ENCODE peak calls at places on chromosome 4, in five cellular contexts. One of them, this sample, is unnamed.

GRCh38 chr4:152780267-152780811 is 585 bp downstream of the ARFIP1 start:
- DNase-seq in lower leg skin: peak
- DNase-seq in testis: peak
- DNase-seq in GM12891: no peak
- DNase-seq in IMR-90: peak
- DNase-seq in this sample: peak

GRCh38 chr4:40475609-40476008 is 140.5 kb downstream of the CHRNA9 start:
- DNase-seq in lower leg skin: no peak
- DNase-seq in testis: no peak
- DNase-seq in GM12891: no peak
- DNase-seq in IMR-90: no peak
- DNase-seq in this sample: no peak

GRCh38 chr4:103204114-103204513 is 6.0 kb upstream of the CENPE start:
- DNase-seq in lower leg skin: no peak
- DNase-seq in testis: no peak
- DNase-seq in GM12891: no peak
- DNase-seq in IMR-90: no peak
- DNase-seq in this sample: no peak

GRCh38 chr4:142406917-142407501 is 439.1 kb downstream of the INPP4B start:
- DNase-seq in lower leg skin: no peak
- DNase-seq in testis: no peak
- DNase-seq in GM12891: no peak
- DNase-seq in IMR-90: no peak
- DNase-seq in this sample: no peak

GRCh38 chr4:38782452-38783108 is at the start of gene TLR10:
- DNase-seq in lower leg skin: peak
- DNase-seq in testis: peak
- DNase-seq in GM12891: no peak
- DNase-seq in IMR-90: peak
- DNase-seq in this sample: no peak

GRCh38 chr4:8685831-8686230 is 93.3 kb downstream of the CPZ start:
- DNase-seq in lower leg skin: no peak
- DNase-seq in testis: no peak
- DNase-seq in GM12891: no peak
- DNase-seq in IMR-90: no peak
- DNase-seq in this sample: no peak

GRCh38 chr4:139208404-139208945 is 31.5 kb upstream of the ELF2 start:
- DNase-seq in lower leg skin: peak
- DNase-seq in testis: no peak
- DNase-seq in GM12891: no peak
- DNase-seq in IMR-90: peak
- DNase-seq in this sample: no peak

GRCh38 chr4:37780444-37781133 is 45.9 kb upstream of the PGM2 start:
- DNase-seq in lower leg skin: no peak
- DNase-seq in testis: no peak
- DNase-seq in GM12891: no peak
- DNase-seq in IMR-90: no peak
- DNase-seq in this sample: no peak

GRCh38 chr4:5812506-5813229 is 80.2 kb downstream of the CRMP1 start:
- DNase-seq in lower leg skin: no peak
- DNase-seq in testis: peak
- DNase-seq in GM12891: peak
- DNase-seq in IMR-90: peak
- DNase-seq in this sample: peak

GRCh38 chr4:87060957-87061356 is 126.1 kb downstream of the AFF1 start:
- DNase-seq in lower leg skin: no peak
- DNase-seq in testis: no peak
- DNase-seq in GM12891: no peak
- DNase-seq in IMR-90: peak
- DNase-seq in this sample: peak

GRCh38 chr4:101774807-101775206 is 15.7 kb upstream of the BANK1 start:
- DNase-seq in lower leg skin: no peak
- DNase-seq in testis: no peak
- DNase-seq in GM12891: no peak
- DNase-seq in IMR-90: peak
- DNase-seq in this sample: no peak

GRCh38 chr4:111070390-111070789 is 447.5 kb upstream of the PITX2 start:
- DNase-seq in lower leg skin: no peak
- DNase-seq in testis: no peak
- DNase-seq in GM12891: no peak
- DNase-seq in IMR-90: no peak
- DNase-seq in this sample: no peak

GRCh38 chr4:101287332-101287731 is 60.0 kb downstream of the PPP3CA start:
- DNase-seq in lower leg skin: no peak
- DNase-seq in testis: no peak
- DNase-seq in GM12891: no peak
- DNase-seq in IMR-90: no peak
- DNase-seq in this sample: no peak

GRCh38 chr4:38328963-38329729 is 334.9 kb upstream of the KLF3 start:
- DNase-seq in lower leg skin: no peak
- DNase-seq in testis: no peak
- DNase-seq in GM12891: no peak
- DNase-seq in IMR-90: no peak
- DNase-seq in this sample: no peak

GRCh38 chr4:105946771-105947170 is 51.5 kb downstream of the NPNT start:
- DNase-seq in lower leg skin: no peak
- DNase-seq in testis: no peak
- DNase-seq in GM12891: no peak
- DNase-seq in IMR-90: no peak
- DNase-seq in this sample: no peak

GRCh38 chr4:48331577-48332340 is 9.6 kb upstream of the SLAIN2 start:
- DNase-seq in lower leg skin: no peak
- DNase-seq in testis: no peak
- DNase-seq in GM12891: no peak
- DNase-seq in IMR-90: peak
- DNase-seq in this sample: no peak

GRCh38 chr4:89303177-89303576 is 4.4 kb downstream of the GPRIN3 start:
- DNase-seq in lower leg skin: no peak
- DNase-seq in testis: no peak
- DNase-seq in GM12891: no peak
- DNase-seq in IMR-90: no peak
- DNase-seq in this sample: no peak

GRCh38 chr4:2142630-2143427 is 83.7 kb downstream of the NAT8L start:
- DNase-seq in lower leg skin: no peak
- DNase-seq in testis: no peak
- DNase-seq in GM12891: no peak
- DNase-seq in IMR-90: no peak
- DNase-seq in this sample: no peak

GRCh38 chr4:154616731-154617130 is 4.3 kb upstream of the FGG start:
- DNase-seq in lower leg skin: no peak
- DNase-seq in testis: no peak
- DNase-seq in GM12891: peak
- DNase-seq in IMR-90: no peak
- DNase-seq in this sample: no peak

GRCh38 chr4:183554346-183554686 is 49.5 kb downstream of the ING2 start:
- DNase-seq in lower leg skin: no peak
- DNase-seq in testis: no peak
- DNase-seq in GM12891: no peak
- DNase-seq in IMR-90: no peak
- DNase-seq in this sample: no peak

GRCh38 chr4:14125375-14126129 is 498.0 kb upstream of the BOD1L1 start:
- DNase-seq in lower leg skin: no peak
- DNase-seq in testis: no peak
- DNase-seq in GM12891: peak
- DNase-seq in IMR-90: no peak
- DNase-seq in this sample: no peak

GRCh38 chr4:19152264-19152663 is 1099.4 kb upstream of the SLIT2 start:
- DNase-seq in lower leg skin: no peak
- DNase-seq in testis: no peak
- DNase-seq in GM12891: no peak
- DNase-seq in IMR-90: no peak
- DNase-seq in this sample: no peak

GRCh38 chr4:2811830-2812599 is 19.1 kb downstream of the SH3BP2 start:
- DNase-seq in lower leg skin: peak
- DNase-seq in testis: peak
- DNase-seq in GM12891: peak
- DNase-seq in IMR-90: peak
- DNase-seq in this sample: peak

GRCh38 chr4:76238701-76239100 is 12.8 kb upstream of the FAM47E start:
- DNase-seq in lower leg skin: no peak
- DNase-seq in testis: no peak
- DNase-seq in GM12891: no peak
- DNase-seq in IMR-90: no peak
- DNase-seq in this sample: no peak

GRCh38 chr4:44150091-44150576 is 298.5 kb downstream of the KCTD8 start:
- DNase-seq in lower leg skin: no peak
- DNase-seq in testis: no peak
- DNase-seq in GM12891: no peak
- DNase-seq in IMR-90: peak
- DNase-seq in this sample: no peak

GRCh38 chr4:48058620-48059530 is 42.3 kb downstream of the NIPAL1 start:
- DNase-seq in lower leg skin: no peak
- DNase-seq in testis: no peak
- DNase-seq in GM12891: no peak
- DNase-seq in IMR-90: no peak
- DNase-seq in this sample: no peak

GRCh38 chr4:78592104-78592783 is 40.7 kb downstream of the ANXA3 start:
- DNase-seq in lower leg skin: no peak
- DNase-seq in testis: no peak
- DNase-seq in GM12891: no peak
- DNase-seq in IMR-90: no peak
- DNase-seq in this sample: no peak

GRCh38 chr4:59537231-59537886 is 1662.8 kb upstream of the ADGRL3 start:
- DNase-seq in lower leg skin: no peak
- DNase-seq in testis: no peak
- DNase-seq in GM12891: no peak
- DNase-seq in IMR-90: no peak
- DNase-seq in this sample: no peak

GRCh38 chr4:39514888-39515401 is 12.3 kb downstream of the UGDH start:
- DNase-seq in lower leg skin: no peak
- DNase-seq in testis: peak
- DNase-seq in GM12891: no peak
- DNase-seq in IMR-90: peak
- DNase-seq in this sample: no peak

GRCh38 chr4:124277691-124278090 is 434.8 kb downstream of the ANKRD50 start:
- DNase-seq in lower leg skin: no peak
- DNase-seq in testis: no peak
- DNase-seq in GM12891: no peak
- DNase-seq in IMR-90: no peak
- DNase-seq in this sample: no peak

GRCh38 chr4:190020790-190021717 is 6.0 kb downstream of the FRG2 start:
- DNase-seq in lower leg skin: no peak
- DNase-seq in testis: peak
- DNase-seq in GM12891: no peak
- DNase-seq in IMR-90: peak
- DNase-seq in this sample: no peak

GRCh38 chr4:111323496-111323895 is 700.6 kb upstream of the PITX2 start:
- DNase-seq in lower leg skin: no peak
- DNase-seq in testis: no peak
- DNase-seq in GM12891: no peak
- DNase-seq in IMR-90: peak
- DNase-seq in this sample: no peak

GRCh38 chr4:6550821-6551220 is 24.2 kb upstream of the MAN2B2 start:
- DNase-seq in lower leg skin: no peak
- DNase-seq in testis: no peak
- DNase-seq in GM12891: no peak
- DNase-seq in IMR-90: no peak
- DNase-seq in this sample: no peak

DNA sequence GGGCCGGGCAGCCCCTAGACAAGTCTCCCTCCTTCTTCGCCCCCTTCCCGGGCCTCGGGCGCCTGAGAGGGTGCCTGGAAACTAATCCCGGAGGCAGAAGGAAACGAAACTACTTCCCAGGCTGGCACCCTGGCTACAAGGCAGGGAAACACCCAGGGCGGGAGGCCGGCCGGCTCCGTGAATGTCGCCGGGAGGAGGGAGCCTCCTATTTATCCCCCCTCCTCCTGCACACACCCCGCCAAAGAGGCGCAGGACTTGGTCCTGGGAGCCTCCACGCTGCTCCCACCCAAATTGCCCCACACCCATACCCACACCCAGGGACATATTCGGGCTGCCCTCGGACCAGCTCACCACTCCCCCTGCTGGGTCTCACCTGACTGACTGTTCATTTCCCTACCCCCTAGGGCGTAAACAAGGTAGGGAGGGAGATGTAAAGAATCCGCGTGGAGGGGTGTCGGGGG is at the start of gene BTC:
- DNase-seq in lower leg skin: peak
- DNase-seq in testis: peak
- DNase-seq in GM12891: no peak
- DNase-seq in IMR-90: no peak
- DNase-seq in this sample: peak
- TF ChIP-seq POLR2A in lower leg skin: no peak
- TF ChIP-seq POLR2A in testis: no peak
- TF ChIP-seq POLR2A in GM12891: no peak
- TF ChIP-seq POLR2A in IMR-90: no peak
- TF ChIP-seq POLR2A in this sample: no peak

GRCh38 chr4:119209586-119209985 is 2.9 kb upstream of the USP53 start:
- DNase-seq in lower leg skin: no peak
- DNase-seq in testis: no peak
- DNase-seq in GM12891: no peak
- DNase-seq in IMR-90: no peak
- DNase-seq in this sample: no peak
- TF ChIP-seq POLR2A in lower leg skin: no peak
- TF ChIP-seq POLR2A in testis: no peak
- TF ChIP-seq POLR2A in GM12891: no peak
- TF ChIP-seq POLR2A in IMR-90: no peak
- TF ChIP-seq POLR2A in this sample: no peak

GRCh38 chr4:10116625-10117423 is at the start of gene WDR1:
- DNase-seq in lower leg skin: peak
- DNase-seq in testis: peak
- DNase-seq in GM12891: peak
- DNase-seq in IMR-90: peak
- DNase-seq in this sample: peak

GRCh38 chr4:10114147-10114546 is 2.5 kb downstream of the WDR1 start:
- DNase-seq in lower leg skin: no peak
- DNase-seq in testis: no peak
- DNase-seq in GM12891: no peak
- DNase-seq in IMR-90: no peak
- DNase-seq in this sample: no peak

GRCh38 chr4:10114607-10115006 is 2.0 kb downstream of the WDR1 start:
- DNase-seq in lower leg skin: no peak
- DNase-seq in testis: no peak
- DNase-seq in GM12891: no peak
- DNase-seq in IMR-90: no peak
- DNase-seq in this sample: no peak

GRCh38 chr4:10115657-10116624 is 658 bp downstream of the WDR1 start:
- DNase-seq in lower leg skin: no peak
- DNase-seq in testis: peak
- DNase-seq in GM12891: peak
- DNase-seq in IMR-90: no peak
- DNase-seq in this sample: no peak

DNA sequence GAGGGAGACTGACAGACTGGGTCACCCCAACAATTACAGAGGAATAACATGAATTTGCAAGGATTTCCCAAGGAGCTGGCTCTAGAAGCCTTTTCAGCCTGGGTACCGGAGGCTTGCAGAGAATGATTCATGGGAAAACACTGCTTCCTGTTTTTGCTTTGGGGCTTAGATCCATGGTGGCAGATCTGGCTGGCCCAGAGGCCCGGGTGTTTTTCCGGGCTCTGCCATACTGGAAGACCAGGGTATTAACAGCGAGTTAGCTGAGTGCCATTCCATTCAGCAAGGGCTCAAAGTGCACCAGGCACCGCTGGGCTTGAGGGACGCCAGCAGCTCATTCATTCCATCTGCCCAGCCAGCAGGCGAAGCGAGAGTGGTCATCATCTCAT is 1.3 kb downstream of the WDR1 start:
- DNase-seq in lower leg skin: no peak
- DNase-seq in testis: no peak
- DNase-seq in GM12891: no peak
- DNase-seq in IMR-90: peak
- DNase-seq in this sample: no peak
- TF ChIP-seq POLR2A in lower leg skin: no peak
- TF ChIP-seq POLR2A in testis: no peak
- TF ChIP-seq POLR2A in GM12891: no peak
- TF ChIP-seq POLR2A in IMR-90: peak
- TF ChIP-seq POLR2A in this sample: no peak

GRCh38 chr4:158172196-158172557 is 648 bp downstream of the GASK1B start:
- DNase-seq in lower leg skin: no peak
- DNase-seq in testis: no peak
- DNase-seq in GM12891: no peak
- DNase-seq in IMR-90: peak
- DNase-seq in this sample: no peak
- TF ChIP-seq POLR2A in lower leg skin: no peak
- TF ChIP-seq POLR2A in testis: no peak
- TF ChIP-seq POLR2A in GM12891: no peak
- TF ChIP-seq POLR2A in IMR-90: no peak
- TF ChIP-seq POLR2A in this sample: no peak